ENCODE peak calls at places on chromosomes 16 and 17, in six cellular contexts. One of them, this sample, is unnamed.

GRCh38 chr16:1100084-1100800 is 4.2 kb upstream of the C1QTNF8 start:
- DNase-seq in GM12891: no peak
- DNase-seq in GM12878: no peak
- DNase-seq in K562: no peak
- DNase-seq in H1: no peak
- DNase-seq in HepG2: no peak
- DNase-seq in this sample: no peak

GRCh38 chr17:78990349-78991016 is 10.8 kb upstream of the LGALS3BP start:
- DNase-seq in HepG2: no peak
- DNase-seq in GM12878: no peak
- DNase-seq in GM12891: peak; percentile 1
- DNase-seq in K562: no peak
- DNase-seq in H1: no peak
- DNase-seq in this sample: no peak

GRCh38 chr17:63999680-64000531 is 1.8 kb downstream of the PRR29 start:
- DNase-seq in H1: no peak
- DNase-seq in HepG2: no peak
- DNase-seq in K562: peak; percentile 8
- DNase-seq in GM12891: no peak
- DNase-seq in GM12878: no peak
- DNase-seq in this sample: no peak

GRCh38 chr17:16037636-16038035 is 38.0 kb downstream of the TTC19 start:
- DNase-seq in GM12878: no peak
- DNase-seq in GM12891: no peak
- DNase-seq in H1: no peak
- DNase-seq in HepG2: no peak
- DNase-seq in K562: no peak
- DNase-seq in this sample: no peak

GRCh38 chr16:88606146-88606757 is 32.1 kb upstream of the IL17C start:
- DNase-seq in K562: no peak
- DNase-seq in GM12891: no peak
- DNase-seq in H1: no peak
- DNase-seq in GM12878: no peak
- DNase-seq in HepG2: no peak
- DNase-seq in this sample: no peak

GRCh38 chr16:7861891-7862585 is 529.4 kb downstream of the RBFOX1 start:
- DNase-seq in K562: no peak
- DNase-seq in GM12878: no peak
- DNase-seq in H1: no peak
- DNase-seq in GM12891: no peak
- DNase-seq in HepG2: no peak
- DNase-seq in this sample: no peak

GRCh38 chr17:41632482-41633105 is 8.2 kb upstream of the KRT17 start:
- DNase-seq in GM12878: no peak
- DNase-seq in HepG2: no peak
- DNase-seq in GM12891: no peak
- DNase-seq in H1: no peak
- DNase-seq in K562: no peak
- DNase-seq in this sample: no peak

GRCh38 chr17:35022536-35023063 is 40.9 kb downstream of the RFFL start:
- DNase-seq in GM12891: peak; percentile 54
- DNase-seq in HepG2: peak; percentile 24
- DNase-seq in H1: no peak
- DNase-seq in K562: no peak
- DNase-seq in GM12878: no peak
- DNase-seq in this sample: peak; percentile 54

GRCh38 chr16:75208861-75209505 is 2.0 kb upstream of the CTRB2 start:
- DNase-seq in HepG2: no peak
- DNase-seq in GM12891: no peak
- DNase-seq in H1: no peak
- DNase-seq in K562: no peak
- DNase-seq in GM12878: no peak
- DNase-seq in this sample: no peak

GRCh38 chr16:55144656-55145055 is 179.3 kb upstream of the IRX6 start:
- DNase-seq in K562: no peak
- DNase-seq in GM12891: no peak
- DNase-seq in H1: no peak
- DNase-seq in GM12878: no peak
- DNase-seq in HepG2: no peak
- DNase-seq in this sample: no peak

GRCh38 chr17:413016-413350 is 60.4 kb upstream of the RPH3AL start:
- DNase-seq in K562: no peak
- DNase-seq in HepG2: no peak
- DNase-seq in GM12891: no peak
- DNase-seq in H1: no peak
- DNase-seq in GM12878: no peak
- DNase-seq in this sample: no peak

GRCh38 chr16:87924937-87925670 is 11.2 kb downstream of the CA5A start:
- DNase-seq in H1: no peak
- DNase-seq in GM12891: no peak
- DNase-seq in HepG2: no peak
- DNase-seq in K562: no peak
- DNase-seq in GM12878: no peak
- DNase-seq in this sample: no peak

GRCh38 chr17:50426814-50427787 is 1.1 kb downstream of the ACSF2 start:
- DNase-seq in GM12878: no peak
- DNase-seq in HepG2: peak; percentile 78
- DNase-seq in GM12891: no peak
- DNase-seq in H1: no peak
- DNase-seq in K562: peak; percentile 70
- DNase-seq in this sample: no peak

GRCh38 chr16:57794849-57795430 is 7.4 kb downstream of the KIFC3 start:
- DNase-seq in GM12878: no peak
- DNase-seq in H1: no peak
- DNase-seq in GM12891: no peak
- DNase-seq in K562: no peak
- DNase-seq in HepG2: no peak
- DNase-seq in this sample: no peak

GRCh38 chr17:69874220-69874670 is 200.8 kb upstream of the KCNJ16 start:
- DNase-seq in GM12878: no peak
- DNase-seq in GM12891: no peak
- DNase-seq in HepG2: no peak
- DNase-seq in K562: no peak
- DNase-seq in H1: no peak
- DNase-seq in this sample: no peak

GRCh38 chr16:28482026-28482425 is 9.8 kb downstream of the CLN3 start:
- DNase-seq in GM12891: no peak
- DNase-seq in H1: no peak
- DNase-seq in HepG2: no peak
- DNase-seq in K562: no peak
- DNase-seq in GM12878: no peak
- DNase-seq in this sample: no peak

GRCh38 chr17:66762276-66762675 is 72.6 kb upstream of the CACNG5 start:
- DNase-seq in HepG2: no peak
- DNase-seq in K562: no peak
- DNase-seq in GM12878: no peak
- DNase-seq in H1: no peak
- DNase-seq in GM12891: no peak
- DNase-seq in this sample: no peak

GRCh38 chr16:24748242-24748641 is 18.8 kb downstream of the TNRC6A start:
- DNase-seq in H1: no peak
- DNase-seq in GM12891: no peak
- DNase-seq in HepG2: no peak
- DNase-seq in K562: peak; percentile 41
- DNase-seq in GM12878: no peak
- DNase-seq in this sample: no peak

GRCh38 chr17:7263801-7264078 is 1.5 kb upstream of the CLDN7 start:
- DNase-seq in GM12878: no peak
- DNase-seq in HepG2: no peak
- DNase-seq in H1: no peak
- DNase-seq in K562: no peak
- DNase-seq in GM12891: no peak
- DNase-seq in this sample: no peak

GRCh38 chr17:7260601-7261376 is 1.5 kb downstream of the CLDN7 start:
- DNase-seq in GM12878: no peak
- DNase-seq in K562: no peak
- DNase-seq in GM12891: peak; percentile 79
- DNase-seq in H1: no peak
- DNase-seq in HepG2: no peak
- DNase-seq in this sample: no peak

GRCh38 chr17:7261377-7262191 is 694 bp downstream of the CLDN7 start:
- DNase-seq in HepG2: no peak
- DNase-seq in GM12878: no peak
- DNase-seq in GM12891: peak; percentile 64
- DNase-seq in H1: no peak
- DNase-seq in K562: no peak
- DNase-seq in this sample: no peak

GRCh38 chr17:7263071-7263800 is 958 bp upstream of the CLDN7 start:
- DNase-seq in K562: peak; percentile 84
- DNase-seq in GM12891: no peak
- DNase-seq in GM12878: no peak
- DNase-seq in H1: no peak
- DNase-seq in HepG2: no peak
- DNase-seq in this sample: no peak

GRCh38 chr17:7262192-7263070 is at the start of gene CLDN7:
- DNase-seq in H1: peak; percentile 90
- DNase-seq in GM12891: no peak
- DNase-seq in HepG2: no peak
- DNase-seq in GM12878: no peak
- DNase-seq in K562: no peak
- DNase-seq in this sample: no peak
- TF ChIP-seq POLR2A in H1: peak; percentile 98
- TF ChIP-seq POLR2A in GM12891: no peak
- TF ChIP-seq POLR2A in HepG2: no peak
- TF ChIP-seq POLR2A in GM12878: no peak
- TF ChIP-seq POLR2A in K562: no peak
- TF ChIP-seq POLR2A in this sample: no peak

GRCh38 chr17:82386881-82387498 is 15.4 kb downstream of the UTS2R start:
- DNase-seq in GM12878: no peak
- DNase-seq in GM12891: no peak
- DNase-seq in H1: no peak
- DNase-seq in HepG2: no peak
- DNase-seq in K562: no peak
- DNase-seq in this sample: no peak

GRCh38 chr17:82387577-82388106 is 16.1 kb downstream of the UTS2R start:
- DNase-seq in GM12891: no peak
- DNase-seq in GM12878: no peak
- DNase-seq in HepG2: no peak
- DNase-seq in H1: no peak
- DNase-seq in K562: no peak
- DNase-seq in this sample: no peak

GRCh38 chr17:82385559-82386255 is 14.1 kb downstream of the UTS2R start:
- DNase-seq in GM12878: no peak
- DNase-seq in K562: no peak
- DNase-seq in H1: no peak
- DNase-seq in GM12891: no peak
- DNase-seq in HepG2: no peak
- DNase-seq in this sample: no peak

GRCh38 chr17:82384730-82385429 is 13.3 kb downstream of the UTS2R start:
- DNase-seq in K562: no peak
- DNase-seq in HepG2: peak; percentile 74
- DNase-seq in H1: no peak
- DNase-seq in GM12891: no peak
- DNase-seq in GM12878: no peak
- DNase-seq in this sample: no peak

GRCh38 chr17:82386256-82386831 is 14.8 kb downstream of the UTS2R start:
- DNase-seq in H1: no peak
- DNase-seq in K562: no peak
- DNase-seq in GM12878: no peak
- DNase-seq in HepG2: no peak
- DNase-seq in GM12891: no peak
- DNase-seq in this sample: no peak
- TF ChIP-seq TAF1 in H1: no peak
- TF ChIP-seq TAF1 in K562: no peak
- TF ChIP-seq TAF1 in GM12878: no peak
- TF ChIP-seq TAF1 in HepG2: no peak
- TF ChIP-seq TAF1 in GM12891: no peak
- TF ChIP-seq TAF1 in this sample: no peak

GRCh38 chr17:30291571-30292489 is at the start of gene BLMH:
- DNase-seq in HepG2: peak; percentile 34
- DNase-seq in H1: peak; percentile 39
- DNase-seq in GM12891: peak; percentile 91
- DNase-seq in K562: peak; percentile 94
- DNase-seq in GM12878: no peak
- DNase-seq in this sample: peak; percentile 90
- TF ChIP-seq POLR2A in HepG2: peak; percentile 73
- TF ChIP-seq POLR2A in H1: peak; percentile 82
- TF ChIP-seq POLR2A in GM12891: no peak
- TF ChIP-seq POLR2A in K562: peak; percentile 69
- TF ChIP-seq POLR2A in GM12878: peak; percentile 84
- TF ChIP-seq POLR2A in this sample: peak; percentile 79

DNA sequence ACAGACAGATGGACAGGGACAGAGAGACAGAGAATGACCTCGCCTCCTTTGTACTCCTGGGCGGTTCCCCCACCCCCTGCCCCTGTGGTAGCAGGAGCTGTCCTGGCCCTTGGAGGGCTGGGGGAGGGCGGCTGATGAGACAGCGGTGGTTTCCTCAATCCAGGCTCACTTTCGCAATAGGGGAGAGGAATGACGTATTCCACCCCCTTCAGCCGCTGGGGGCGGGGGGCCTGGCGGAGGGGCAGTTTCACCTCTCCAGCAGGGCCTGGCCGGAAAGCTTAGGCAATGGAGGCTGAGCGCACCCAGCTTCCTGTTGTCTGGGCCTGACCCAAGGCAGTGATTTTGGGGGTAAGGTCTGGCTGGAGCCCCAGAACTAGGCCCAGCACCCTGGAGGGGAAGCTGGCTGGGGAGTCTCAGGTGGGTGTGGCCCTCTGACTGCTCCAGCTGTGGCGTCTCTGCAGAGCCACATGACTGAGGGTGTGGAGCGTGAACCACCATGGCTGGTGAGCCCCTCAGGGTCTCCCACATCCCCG is 7.4 kb downstream of the FMNL1 start:
- DNase-seq in K562: peak; percentile 90
- DNase-seq in HepG2: peak; percentile 56
- DNase-seq in H1: no peak
- DNase-seq in GM12878: peak; percentile 68
- DNase-seq in GM12891: peak; percentile 80
- DNase-seq in this sample: peak; percentile 85
- TF ChIP-seq TAF1 in K562: no peak
- TF ChIP-seq TAF1 in HepG2: no peak
- TF ChIP-seq TAF1 in H1: no peak
- TF ChIP-seq TAF1 in GM12878: peak; percentile 39
- TF ChIP-seq TAF1 in GM12891: peak; percentile 14
- TF ChIP-seq TAF1 in this sample: peak; percentile 29

GRCh38 chr17:44200478-44201155 is 933 bp upstream of the ATXN7L3 start:
- DNase-seq in K562: no peak
- DNase-seq in GM12891: no peak
- DNase-seq in H1: no peak
- DNase-seq in HepG2: peak; percentile 38
- DNase-seq in GM12878: no peak
- DNase-seq in this sample: no peak
- TF ChIP-seq POLR2A in K562: peak; percentile 77
- TF ChIP-seq POLR2A in GM12891: peak; percentile 71
- TF ChIP-seq POLR2A in H1: peak; percentile 75
- TF ChIP-seq POLR2A in HepG2: peak; percentile 78
- TF ChIP-seq POLR2A in GM12878: peak; percentile 86
- TF ChIP-seq POLR2A in this sample: peak; percentile 80

GRCh38 chr17:40307001-40307690 is 1.8 kb upstream of the RARA start:
- DNase-seq in HepG2: no peak
- DNase-seq in H1: no peak
- DNase-seq in GM12891: no peak
- DNase-seq in K562: no peak
- DNase-seq in GM12878: no peak
- DNase-seq in this sample: no peak
- TF ChIP-seq TAF1 in HepG2: no peak
- TF ChIP-seq TAF1 in H1: no peak
- TF ChIP-seq TAF1 in GM12891: no peak
- TF ChIP-seq TAF1 in K562: no peak
- TF ChIP-seq TAF1 in GM12878: no peak
- TF ChIP-seq TAF1 in this sample: no peak

GRCh38 chr17:74210191-74211140 is 2.9 kb upstream of the TTYH2 start:
- DNase-seq in H1: no peak
- DNase-seq in K562: peak; percentile 83
- DNase-seq in GM12878: no peak
- DNase-seq in GM12891: peak; percentile 67
- DNase-seq in HepG2: peak; percentile 44
- DNase-seq in this sample: peak; percentile 72
- TF ChIP-seq POLR2A in H1: no peak
- TF ChIP-seq POLR2A in K562: peak; percentile 94
- TF ChIP-seq POLR2A in GM12878: no peak
- TF ChIP-seq POLR2A in GM12891: peak; percentile 77
- TF ChIP-seq POLR2A in HepG2: no peak
- TF ChIP-seq POLR2A in this sample: peak; percentile 79